ENCODE peak calls at places on chromosomes 1 and 21, in five cellular contexts. One of them, this sample, is unnamed. For H3K4me1, the result is how much of the 10 kb centered on the place peaks cover.

GRCh38 chr1:2413495-2414296 is 1.3 kb upstream of the PEX10 start:
- DNase-seq in uterus: no peak
- DNase-seq in PC-9: peak
- DNase-seq in Caco-2: peak
- DNase-seq in A549: peak
- DNase-seq in this sample: no peak

GRCh38 chr21:43687566-43688395 is 28.4 kb downstream of the RRP1B start:
- DNase-seq in Caco-2: no peak
- DNase-seq in A549: no peak
- DNase-seq in uterus: no peak
- DNase-seq in PC-9: no peak
- DNase-seq in this sample: no peak

GRCh38 chr1:35691080-35691479 is 27.6 kb downstream of the C1orf216 start:
- DNase-seq in Caco-2: no peak
- DNase-seq in PC-9: no peak
- DNase-seq in A549: no peak
- DNase-seq in uterus: no peak
- DNase-seq in this sample: no peak

GRCh38 chr1:213099682-213100399 is 48.8 kb downstream of the RPS6KC1 start:
- DNase-seq in Caco-2: no peak
- DNase-seq in PC-9: no peak
- DNase-seq in uterus: no peak
- DNase-seq in A549: no peak
- DNase-seq in this sample: no peak

GRCh38 chr1:70978623-70979022 is 69.0 kb downstream of the PTGER3 start:
- DNase-seq in Caco-2: no peak
- DNase-seq in uterus: no peak
- DNase-seq in PC-9: no peak
- DNase-seq in A549: no peak
- DNase-seq in this sample: no peak

GRCh38 chr1:7606096-7606495 is 165.0 kb upstream of the VAMP3 start:
- DNase-seq in PC-9: no peak
- DNase-seq in uterus: no peak
- DNase-seq in A549: no peak
- DNase-seq in Caco-2: no peak
- DNase-seq in this sample: no peak

GRCh38 chr1:19210772-19211549 is 895 bp upstream of the UBR4 start:
- DNase-seq in A549: no peak
- DNase-seq in PC-9: no peak
- DNase-seq in Caco-2: no peak
- DNase-seq in uterus: no peak
- DNase-seq in this sample: no peak

GRCh38 chr1:6450005-6450450 is 15.9 kb downstream of the TNFRSF25 start:
- DNase-seq in Caco-2: no peak
- DNase-seq in PC-9: no peak
- DNase-seq in A549: no peak
- DNase-seq in uterus: no peak
- DNase-seq in this sample: no peak

GRCh38 chr1:30974536-30974935 is 66.0 kb upstream of the SDC3 start:
- DNase-seq in A549: no peak
- DNase-seq in PC-9: no peak
- DNase-seq in Caco-2: no peak
- DNase-seq in uterus: no peak
- DNase-seq in this sample: no peak

GRCh38 chr1:230495891-230496385 is 69.8 kb upstream of the PGBD5 start:
- DNase-seq in PC-9: no peak
- DNase-seq in Caco-2: no peak
- DNase-seq in uterus: no peak
- DNase-seq in A549: peak
- DNase-seq in this sample: no peak

GRCh38 chr1:92356956-92357355 is 58.1 kb downstream of the RPAP2 start:
- DNase-seq in Caco-2: no peak
- DNase-seq in uterus: no peak
- DNase-seq in A549: no peak
- DNase-seq in PC-9: no peak
- DNase-seq in this sample: no peak

GRCh38 chr1:234231061-234231892 is 142.0 kb upstream of the COA6 start:
- DNase-seq in Caco-2: peak
- DNase-seq in A549: no peak
- DNase-seq in uterus: no peak
- DNase-seq in PC-9: no peak
- DNase-seq in this sample: no peak

GRCh38 chr1:235411489-235412486 is 44.6 kb downstream of the TBCE start:
- DNase-seq in A549: no peak
- DNase-seq in PC-9: no peak
- DNase-seq in uterus: no peak
- DNase-seq in Caco-2: no peak
- DNase-seq in this sample: no peak

GRCh38 chr1:208500379-208500778 is 256.2 kb upstream of the PLXNA2 start:
- DNase-seq in uterus: no peak
- DNase-seq in A549: no peak
- DNase-seq in PC-9: no peak
- DNase-seq in Caco-2: no peak
- DNase-seq in this sample: no peak

GRCh38 chr1:204704794-204705492 is 19.4 kb upstream of the LRRN2 start:
- DNase-seq in Caco-2: no peak
- DNase-seq in A549: no peak
- DNase-seq in uterus: no peak
- DNase-seq in PC-9: no peak
- DNase-seq in this sample: no peak

GRCh38 chr1:221563476-221563921 is 178.4 kb downstream of the DUSP10 start:
- DNase-seq in Caco-2: no peak
- DNase-seq in PC-9: no peak
- DNase-seq in uterus: peak
- DNase-seq in A549: no peak
- DNase-seq in this sample: no peak

GRCh38 chr1:92070892-92071291 is 4.3 kb downstream of the SETSIP start:
- DNase-seq in Caco-2: no peak
- DNase-seq in PC-9: no peak
- DNase-seq in uterus: no peak
- DNase-seq in A549: no peak
- DNase-seq in this sample: no peak

GRCh38 chr1:202046748-202047708 is 36.6 kb downstream of the ELF3 start:
- DNase-seq in Caco-2: no peak
- DNase-seq in A549: peak
- DNase-seq in uterus: no peak
- DNase-seq in PC-9: peak
- DNase-seq in this sample: no peak

GRCh38 chr1:161082996-161083742 is 6.2 kb downstream of the NECTIN4 start:
- DNase-seq in Caco-2: peak
- DNase-seq in A549: peak
- DNase-seq in uterus: peak
- DNase-seq in PC-9: peak
- DNase-seq in this sample: peak

GRCh38 chr21:31203371-31204054 is 140.5 kb downstream of the TIAM1 start:
- DNase-seq in Caco-2: no peak
- DNase-seq in uterus: no peak
- DNase-seq in PC-9: no peak
- DNase-seq in A549: no peak
- DNase-seq in this sample: no peak

GRCh38 chr21:42096593-42096992 is 25.5 kb downstream of the UMODL1 start:
- DNase-seq in Caco-2: no peak
- DNase-seq in PC-9: no peak
- DNase-seq in A549: no peak
- DNase-seq in uterus: no peak
- DNase-seq in this sample: no peak

GRCh38 chr1:32413507-32414185 is 19.4 kb upstream of the BSDC1 start:
- DNase-seq in uterus: peak
- DNase-seq in PC-9: peak
- DNase-seq in A549: peak
- DNase-seq in Caco-2: peak
- DNase-seq in this sample: no peak

GRCh38 chr21:31659286-31660133 is at the start of gene SOD1:
- DNase-seq in A549: peak
- DNase-seq in Caco-2: peak
- DNase-seq in uterus: peak
- DNase-seq in PC-9: peak
- DNase-seq in this sample: peak

GRCh38 chr1:48006318-48006717 is 9.1 kb upstream of the TRABD2B start:
- DNase-seq in A549: no peak
- DNase-seq in PC-9: no peak
- DNase-seq in Caco-2: no peak
- DNase-seq in uterus: no peak
- DNase-seq in this sample: no peak

GRCh38 chr1:202638019-202638887 is 72.0 kb downstream of the SYT2 start:
- DNase-seq in A549: no peak
- DNase-seq in PC-9: no peak
- DNase-seq in uterus: no peak
- DNase-seq in Caco-2: peak
- DNase-seq in this sample: no peak

GRCh38 chr1:54253480-54253879 is 53.5 kb downstream of the MRPL37 start:
- DNase-seq in Caco-2: no peak
- DNase-seq in A549: peak
- DNase-seq in uterus: no peak
- DNase-seq in PC-9: peak
- DNase-seq in this sample: peak

GRCh38 chr1:204706838-204707509 is 21.4 kb upstream of the LRRN2 start:
- DNase-seq in Caco-2: no peak
- DNase-seq in PC-9: no peak
- DNase-seq in A549: no peak
- DNase-seq in uterus: no peak
- DNase-seq in this sample: no peak

GRCh38 chr1:152878042-152878441 is at the start of gene SMCP:
- DNase-seq in Caco-2: peak
- DNase-seq in uterus: no peak
- DNase-seq in A549: no peak
- DNase-seq in PC-9: no peak
- DNase-seq in this sample: no peak

GRCh38 chr1:226981838-226982237 is 41.7 kb downstream of the COQ8A start:
- DNase-seq in PC-9: no peak
- DNase-seq in A549: no peak
- DNase-seq in Caco-2: no peak
- DNase-seq in uterus: no peak
- DNase-seq in this sample: no peak

GRCh38 chr1:3919706-3920105 is 19.6 kb upstream of the C1orf174 start:
- DNase-seq in uterus: no peak
- DNase-seq in A549: no peak
- DNase-seq in Caco-2: no peak
- DNase-seq in PC-9: no peak
- DNase-seq in this sample: peak

GRCh38 chr21:37562920-37563640 is 196.5 kb downstream of the DYRK1A start:
- DNase-seq in Caco-2: no peak
- DNase-seq in PC-9: no peak
- DNase-seq in uterus: no peak
- DNase-seq in A549: no peak
- DNase-seq in this sample: no peak

DNA sequence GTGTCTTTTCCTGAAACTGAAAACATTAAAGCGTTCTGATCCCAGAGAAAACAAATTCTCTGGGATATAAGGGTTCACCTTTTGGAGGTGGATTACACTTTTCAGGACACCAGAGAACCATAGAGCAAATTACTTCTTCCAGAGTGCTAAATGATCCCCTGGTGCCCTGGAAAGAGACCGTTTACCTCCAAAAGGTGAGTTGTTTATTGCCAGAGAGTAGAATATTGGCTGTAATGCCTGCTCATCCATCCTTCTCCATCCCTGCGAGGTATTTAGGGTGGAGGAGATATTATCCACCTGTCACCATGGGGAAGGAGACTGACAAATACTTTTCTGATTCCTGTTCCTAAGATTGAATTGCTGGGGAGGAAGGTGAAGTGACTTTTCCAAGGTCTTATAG is 30.4 kb downstream of the PBX1 start:
- DNase-seq in uterus: no peak
- DNase-seq in PC-9: no peak
- DNase-seq in A549: no peak
- DNase-seq in Caco-2: no peak
- DNase-seq in this sample: no peak
- H3K4me1 ChIP-seq in uterus: under half
- H3K4me1 ChIP-seq in PC-9: under half
- H3K4me1 ChIP-seq in A549: half or more
- H3K4me1 ChIP-seq in Caco-2: half or more
- H3K4me1 ChIP-seq in this sample: under half

GRCh38 chr1:145981299-145981600 is 15.1 kb downstream of the TXNIP start:
- DNase-seq in uterus: peak
- DNase-seq in A549: no peak
- DNase-seq in PC-9: no peak
- DNase-seq in Caco-2: no peak
- DNase-seq in this sample: peak
- H3K4me1 ChIP-seq in uterus: under half
- H3K4me1 ChIP-seq in A549: under half
- H3K4me1 ChIP-seq in PC-9: half or more
- H3K4me1 ChIP-seq in Caco-2: under half
- H3K4me1 ChIP-seq in this sample: under half

DNA sequence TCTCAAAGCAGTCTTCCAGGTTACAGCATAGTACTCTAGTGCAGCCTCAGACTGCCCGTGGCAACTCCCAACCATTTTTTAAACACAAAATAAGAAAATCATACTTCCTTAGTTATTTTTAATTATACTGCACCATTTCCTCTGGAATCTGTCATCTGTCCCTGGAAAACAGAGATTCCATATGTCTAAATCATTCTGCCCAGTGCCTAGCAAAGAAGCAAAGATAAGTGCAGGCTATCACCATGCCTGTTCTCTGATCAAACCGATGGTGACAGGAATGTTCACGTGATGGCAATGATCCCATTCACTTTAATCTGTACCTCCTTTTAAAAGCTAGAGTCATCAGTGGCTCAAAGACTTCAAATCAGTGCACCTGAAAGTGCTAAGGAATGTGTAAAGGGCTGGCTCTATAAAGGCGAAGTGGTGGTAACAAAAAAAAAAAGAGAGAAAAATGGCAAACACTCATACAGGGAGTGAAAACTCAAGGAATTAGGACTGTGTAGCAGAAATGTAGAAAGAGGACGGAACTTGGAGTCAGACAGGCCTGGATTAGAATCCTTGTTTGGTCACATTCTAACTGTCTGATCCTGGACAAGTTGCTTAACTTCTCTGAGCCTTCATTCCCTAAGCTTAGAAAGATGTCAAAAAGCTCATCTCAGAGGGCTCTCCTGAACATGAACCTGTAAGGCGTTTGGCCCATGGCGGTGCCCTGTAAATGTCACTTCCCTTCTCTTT is 9.9 kb upstream of the CCN1 start:
- DNase-seq in Caco-2: no peak
- DNase-seq in uterus: no peak
- DNase-seq in A549: no peak
- DNase-seq in PC-9: no peak
- DNase-seq in this sample: no peak
- H3K4me1 ChIP-seq in Caco-2: half or more
- H3K4me1 ChIP-seq in uterus: under half
- H3K4me1 ChIP-seq in A549: under half
- H3K4me1 ChIP-seq in PC-9: half or more
- H3K4me1 ChIP-seq in this sample: half or more

DNA sequence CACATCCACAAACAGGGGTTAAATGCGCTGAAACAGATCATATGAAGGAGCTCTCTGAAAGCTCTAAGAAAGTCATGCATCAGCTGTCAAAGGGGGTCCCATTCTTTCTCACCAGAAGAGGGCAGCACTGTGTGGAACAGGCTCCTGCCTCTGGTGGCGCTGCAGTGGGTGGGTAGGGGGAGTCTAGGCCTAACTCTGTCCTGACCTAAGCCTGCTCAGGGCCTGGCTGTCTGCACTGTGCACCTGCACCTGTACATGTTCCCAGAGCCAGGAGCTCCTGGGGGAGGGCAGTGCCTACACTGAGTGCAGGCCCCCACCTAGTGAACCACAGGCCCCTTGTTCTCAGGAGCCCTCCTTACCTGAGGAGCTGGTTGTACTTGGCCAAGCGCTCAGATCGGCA is 16.0 kb downstream of the ENO1 start:
- DNase-seq in PC-9: no peak
- DNase-seq in A549: no peak
- DNase-seq in Caco-2: peak
- DNase-seq in uterus: no peak
- DNase-seq in this sample: no peak
- H3K4me1 ChIP-seq in PC-9: under half
- H3K4me1 ChIP-seq in A549: half or more
- H3K4me1 ChIP-seq in Caco-2: under half
- H3K4me1 ChIP-seq in uterus: under half
- H3K4me1 ChIP-seq in this sample: under half

This sample was measured in RWPE2.